ENCODE peak calls at places on chromosomes 13 and 19, in four cellular contexts. One of them, this sample, is unnamed.

GRCh38 chr19:4323692-4324091 is 14.9 kb downstream of the STAP2 start:
- DNase-seq in H9: no peak
- DNase-seq in mesendoderm: no peak
- DNase-seq in H1: no peak
- DNase-seq in this sample: no peak

GRCh38 chr19:11248852-11249251 is 9.4 kb downstream of the ANGPTL8 start:
- DNase-seq in H9: no peak
- DNase-seq in mesendoderm: no peak
- DNase-seq in H1: no peak
- DNase-seq in this sample: no peak

GRCh38 chr13:111542530-111543341 is 222.3 kb downstream of the TEX29 start:
- DNase-seq in H9: no peak
- DNase-seq in mesendoderm: no peak
- DNase-seq in H1: no peak
- DNase-seq in this sample: no peak

GRCh38 chr13:111210488-111210887 is 95.4 kb downstream of the ARHGEF7 start:
- DNase-seq in H9: peak
- DNase-seq in mesendoderm: peak
- DNase-seq in H1: no peak
- DNase-seq in this sample: peak

GRCh38 chr19:2699413-2700142 is 2.9 kb downstream of the GNG7 start:
- DNase-seq in H9: no peak
- DNase-seq in mesendoderm: no peak
- DNase-seq in H1: no peak
- DNase-seq in this sample: no peak

GRCh38 chr19:5624154-5624663 is 1.3 kb downstream of the SAFB start:
- DNase-seq in H9: no peak
- DNase-seq in mesendoderm: peak
- DNase-seq in H1: no peak
- DNase-seq in this sample: peak

GRCh38 chr19:17951151-17952040 is 15.5 kb upstream of the KCNN1 start:
- DNase-seq in H9: peak
- DNase-seq in mesendoderm: no peak
- DNase-seq in H1: no peak
- DNase-seq in this sample: no peak

GRCh38 chr13:34048652-34049051 is 230.7 kb downstream of the RFC3 start:
- DNase-seq in H9: no peak
- DNase-seq in mesendoderm: no peak
- DNase-seq in H1: no peak
- DNase-seq in this sample: no peak

GRCh38 chr19:11264452-11265176 is 2.3 kb upstream of the DOCK6 start:
- DNase-seq in H9: peak
- DNase-seq in mesendoderm: peak
- DNase-seq in H1: no peak
- DNase-seq in this sample: no peak

GRCh38 chr19:29323972-29324680 is 111.2 kb upstream of the UQCRFS1 start:
- DNase-seq in H9: peak
- DNase-seq in mesendoderm: no peak
- DNase-seq in H1: no peak
- DNase-seq in this sample: no peak

GRCh38 chr19:1041835-1042685 is 2.2 kb downstream of the ABCA7 start:
- DNase-seq in H9: peak
- DNase-seq in mesendoderm: no peak
- DNase-seq in H1: no peak
- DNase-seq in this sample: no peak

GRCh38 chr19:17107546-17108452 is 32.2 kb downstream of the MYO9B start:
- DNase-seq in H9: no peak
- DNase-seq in mesendoderm: peak
- DNase-seq in H1: no peak
- DNase-seq in this sample: peak

GRCh38 chr13:49791214-49791752 is 1.2 kb downstream of the KPNA3 start:
- DNase-seq in H9: no peak
- DNase-seq in mesendoderm: peak
- DNase-seq in H1: no peak
- DNase-seq in this sample: peak

GRCh38 chr19:2273356-2274184 is 8.4 kb downstream of the PEAK3 start:
- DNase-seq in H9: peak
- DNase-seq in mesendoderm: peak
- DNase-seq in H1: peak
- DNase-seq in this sample: peak

GRCh38 chr19:40398417-40399056 is 8.6 kb upstream of the HIPK4 start:
- DNase-seq in H9: peak
- DNase-seq in mesendoderm: peak
- DNase-seq in H1: no peak
- DNase-seq in this sample: no peak

GRCh38 chr13:60837806-60838205 is 440.8 kb downstream of the TDRD3 start:
- DNase-seq in H9: no peak
- DNase-seq in mesendoderm: no peak
- DNase-seq in H1: no peak
- DNase-seq in this sample: no peak

GRCh38 chr13:113411216-113412023 is 41.9 kb downstream of the ADPRHL1 start:
- DNase-seq in H9: no peak
- DNase-seq in mesendoderm: no peak
- DNase-seq in H1: no peak
- DNase-seq in this sample: peak

GRCh38 chr13:29162638-29163037 is 342.5 kb downstream of the MTUS2 start:
- DNase-seq in H9: no peak
- DNase-seq in mesendoderm: peak
- DNase-seq in H1: no peak
- DNase-seq in this sample: no peak

GRCh38 chr13:112705286-112705685 is 15.4 kb downstream of the ATP11A start:
- DNase-seq in H9: peak
- DNase-seq in mesendoderm: no peak
- DNase-seq in H1: no peak
- DNase-seq in this sample: no peak

GRCh38 chr19:50361290-50362029 is 4.0 kb downstream of the NAPSA start:
- DNase-seq in H9: no peak
- DNase-seq in mesendoderm: peak
- DNase-seq in H1: no peak
- DNase-seq in this sample: no peak

GRCh38 chr19:50356691-50357177 is 8.7 kb downstream of the NAPSA start:
- DNase-seq in H9: no peak
- DNase-seq in mesendoderm: no peak
- DNase-seq in H1: no peak
- DNase-seq in this sample: no peak

GRCh38 chr19:50357178-50358100 is 8.0 kb downstream of the NAPSA start:
- DNase-seq in H9: peak
- DNase-seq in mesendoderm: peak
- DNase-seq in H1: peak
- DNase-seq in this sample: peak

GRCh38 chr19:50359432-50359818 is 6.0 kb downstream of the NAPSA start:
- DNase-seq in H9: no peak
- DNase-seq in mesendoderm: no peak
- DNase-seq in H1: no peak
- DNase-seq in this sample: no peak

DNA sequence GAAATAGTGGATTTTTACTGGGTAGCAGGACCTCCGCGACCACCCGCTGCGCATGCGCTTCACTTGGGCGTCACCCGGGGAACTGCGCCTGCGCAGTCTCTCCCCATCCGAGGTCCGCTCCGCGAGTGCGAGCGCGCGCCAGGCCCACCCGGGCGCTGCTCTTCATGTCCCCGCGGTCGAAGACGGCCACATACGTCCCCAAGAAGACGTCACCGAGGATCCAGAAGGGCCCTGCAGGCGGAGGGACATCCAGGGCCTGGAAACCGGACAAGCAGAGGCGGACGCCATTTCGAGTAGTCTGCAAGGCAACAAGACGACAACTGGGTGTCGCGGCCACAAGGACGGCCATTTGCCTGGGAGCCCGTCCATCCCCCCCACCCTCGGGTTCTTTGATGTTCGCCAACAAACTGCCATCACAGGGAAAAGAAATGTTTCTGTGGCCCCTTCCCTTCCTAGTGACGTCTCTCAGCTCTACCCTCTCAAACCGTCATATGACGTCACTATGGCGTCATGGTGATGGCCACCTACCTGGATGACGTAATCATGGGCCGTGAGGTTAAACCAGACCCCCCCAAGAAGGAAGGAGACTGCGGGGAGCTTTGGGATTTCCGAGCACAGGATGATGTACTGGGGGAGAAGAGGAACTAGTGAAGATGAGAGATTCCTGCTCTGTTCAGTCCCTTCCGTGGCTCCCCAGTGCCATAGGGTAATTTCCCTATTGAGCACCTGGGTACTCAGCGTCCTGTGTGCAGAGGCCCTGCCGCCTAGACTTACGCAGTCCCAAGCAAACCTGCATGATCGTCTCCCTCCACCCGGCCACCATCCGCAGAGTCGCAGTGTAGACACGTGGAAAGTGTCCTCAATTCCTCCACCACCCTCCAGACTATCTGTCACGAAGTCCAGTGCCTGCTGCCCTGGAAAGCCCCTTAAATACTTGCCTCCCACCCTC is 6.7 kb downstream of the NAPSA start:
- DNase-seq in H9: no peak
- DNase-seq in mesendoderm: no peak
- DNase-seq in H1: no peak
- DNase-seq in this sample: peak
- H3K56ac ChIP-seq in H9: no peak
- H3K56ac ChIP-seq in mesendoderm: no peak
- H3K56ac ChIP-seq in H1: no peak
- H3K56ac ChIP-seq in this sample: no peak

GRCh38 chr19:33246729-33247440 is 21.2 kb upstream of the SLC7A10 start:
- DNase-seq in H9: no peak
- DNase-seq in mesendoderm: no peak
- DNase-seq in H1: no peak
- DNase-seq in this sample: no peak

GRCh38 chr19:33248553-33248953 is 22.9 kb upstream of the SLC7A10 start:
- DNase-seq in H9: no peak
- DNase-seq in mesendoderm: no peak
- DNase-seq in H1: no peak
- DNase-seq in this sample: no peak

GRCh38 chr19:33247441-33247819 is 21.8 kb upstream of the SLC7A10 start:
- DNase-seq in H9: no peak
- DNase-seq in mesendoderm: no peak
- DNase-seq in H1: no peak
- DNase-seq in this sample: no peak

GRCh38 chr19:33248954-33249613 is 23.4 kb upstream of the SLC7A10 start:
- DNase-seq in H9: no peak
- DNase-seq in mesendoderm: peak
- DNase-seq in H1: no peak
- DNase-seq in this sample: no peak

DNA sequence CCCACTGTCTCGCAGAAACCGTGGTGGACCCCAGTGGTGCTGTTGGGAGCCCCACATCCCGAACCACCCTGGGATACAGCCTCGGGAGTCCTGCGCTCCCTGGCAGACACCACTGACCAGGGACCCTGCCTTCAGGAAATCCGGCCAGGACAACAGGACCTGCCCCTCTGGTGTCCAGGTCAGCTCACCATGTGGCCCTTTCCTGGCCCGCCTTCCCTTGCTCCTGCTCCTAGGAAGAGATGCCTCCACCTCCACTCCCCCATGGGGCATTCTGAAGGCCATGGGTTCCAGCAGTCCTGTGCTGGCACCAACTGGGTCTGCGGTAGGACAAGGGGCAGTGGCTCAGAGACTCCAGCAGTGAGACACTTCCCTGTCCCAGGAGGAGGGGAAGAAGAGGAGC is 22.5 kb upstream of the SLC7A10 start:
- DNase-seq in H9: no peak
- DNase-seq in mesendoderm: no peak
- DNase-seq in H1: no peak
- DNase-seq in this sample: no peak
- H3K23ac ChIP-seq in H9: no peak
- H3K23ac ChIP-seq in mesendoderm: no peak
- H3K23ac ChIP-seq in H1: no peak
- H3K23ac ChIP-seq in this sample: no peak

GRCh38 chr13:105471683-105472082 is 1063.8 kb downstream of the EFNB2 start:
- DNase-seq in H9: no peak
- DNase-seq in mesendoderm: no peak
- DNase-seq in H1: no peak
- DNase-seq in this sample: peak
- H3K56ac ChIP-seq in H9: no peak
- H3K56ac ChIP-seq in mesendoderm: no peak
- H3K56ac ChIP-seq in H1: no peak
- H3K56ac ChIP-seq in this sample: no peak

GRCh38 chr13:21672811-21673591 is 2.1 kb downstream of the FGF9 start:
- DNase-seq in H9: no peak
- DNase-seq in mesendoderm: no peak
- DNase-seq in H1: no peak
- DNase-seq in this sample: no peak
- H3K23ac ChIP-seq in H9: no peak
- H3K23ac ChIP-seq in mesendoderm: peak
- H3K23ac ChIP-seq in H1: no peak
- H3K23ac ChIP-seq in this sample: no peak

GRCh38 chr19:38959618-38960017 is 15.9 kb downstream of the FBXO17 start:
- DNase-seq in H9: no peak
- DNase-seq in mesendoderm: no peak
- DNase-seq in H1: no peak
- DNase-seq in this sample: no peak
- H3K56ac ChIP-seq in H9: no peak
- H3K56ac ChIP-seq in mesendoderm: no peak
- H3K56ac ChIP-seq in H1: no peak
- H3K56ac ChIP-seq in this sample: no peak

GRCh38 chr13:100674848-100675659 is 459 bp upstream of the TMTC4 start:
- DNase-seq in H9: peak
- DNase-seq in mesendoderm: peak
- DNase-seq in H1: peak
- DNase-seq in this sample: peak
- H3K23ac ChIP-seq in H9: no peak
- H3K23ac ChIP-seq in mesendoderm: no peak
- H3K23ac ChIP-seq in H1: no peak
- H3K23ac ChIP-seq in this sample: peak

This sample was measured in IMR-90.